ENCODE peak calls at places on chromosomes 1 and 21, in five cellular contexts. R is choroid plexus epithelial cell, A is iPS DF 6.9, Y is HFF-Myc, E is GM06990. J is an unnamed sample.

GRCh38 chr1:200075522-200075921 is 48.0 kb downstream of the NR5A2 start:
- DNase-seq in Y (no peak), A (no peak), E (no peak), R (no peak), J (no peak)

GRCh38 chr1:109186704-109187071 is 27.0 kb upstream of the SARS1 start:
- DNase-seq in A (no peak), E (no peak), Y (no peak), R (peak), J (no peak)

GRCh38 chr1:62997849-62998248 is 213.9 kb downstream of the ATG4C start:
- DNase-seq in E (no peak), Y (no peak), A (no peak), R (no peak), J (no peak)

GRCh38 chr1:220954321-220954720 is 75.1 kb downstream of the HLX start:
- DNase-seq in Y (no peak), E (no peak), A (no peak), R (no peak), J (no peak)

GRCh38 chr21:34997295-34997694 is 51.8 kb downstream of the RUNX1 start:
- DNase-seq in Y (no peak), E (no peak), A (no peak), R (no peak), J (no peak)

GRCh38 chr21:44989943-44990780 is 50.3 kb downstream of the SLX9 start:
- DNase-seq in Y (no peak), E (no peak), R (no peak), A (no peak), J (no peak)

GRCh38 chr1:54970901-54971300 is 9.5 kb upstream of the TMEM61 start:
- DNase-seq in A (no peak), Y (no peak), E (no peak), R (no peak), J (no peak)

GRCh38 chr1:230236951-230237350 is 169.9 kb downstream of the GALNT2 start:
- DNase-seq in A (no peak), Y (no peak), R (peak), E (no peak), J (no peak)

GRCh38 chr1:228685081-228685480 is 50.2 kb upstream of the RHOU start:
- DNase-seq in Y (no peak), A (no peak), R (no peak), E (no peak), J (no peak)

J was measured in glomerular endothelial cell.